ENCODE peak calls at places on chromosomes 5 and 9, in six cellular contexts. F is AG04450, Q is GM23338, P is A549, V is choroid plexus epithelial cell, M is HepG2. S is an unnamed sample.

GRCh38 chr5:159975462-159976019 is 33.4 kb upstream of the TTC1 start:
- DNase-seq in M (peak), V (peak), F (peak), Q (peak), P (peak), S (no peak)

GRCh38 chr5:74085186-74085585 is 459.2 kb downstream of the ARHGEF28 start:
- DNase-seq in F (no peak), Q (no peak), M (no peak), P (no peak), V (no peak), S (no peak)

GRCh38 chr5:149002053-149002452 is 60.8 kb downstream of the SH3TC2 start:
- DNase-seq in V (peak), M (peak), Q (peak), F (peak), P (peak), S (no peak)

GRCh38 chr5:72854419-72854818 is 38.0 kb downstream of the TNPO1 start:
- DNase-seq in F (no peak), Q (no peak), M (no peak), V (no peak), P (no peak), S (no peak)

GRCh38 chr5:79002374-79002773 is 17.3 kb upstream of the ARSB start:
- DNase-seq in F (no peak), P (no peak), M (peak), V (no peak), Q (no peak), S (no peak)

GRCh38 chr5:140214831-140215230 is 39.8 kb downstream of the CYSTM1 start:
- DNase-seq in P (no peak), M (no peak), F (peak), Q (no peak), V (peak), S (no peak)

GRCh38 chr9:92147030-92147853 is 32.0 kb upstream of the SPTLC1 start:
- DNase-seq in P (peak), V (peak), Q (peak), F (peak), M (no peak), S (no peak)

GRCh38 chr5:9905661-9906060 is 275.5 kb upstream of the TAS2R1 start:
- DNase-seq in F (no peak), Q (no peak), V (peak), M (no peak), P (no peak), S (no peak)

GRCh38 chr5:61139094-61139873 is 23.0 kb downstream of the SMIM15 start:
- DNase-seq in M (no peak), F (no peak), V (peak), P (no peak), Q (peak), S (no peak)

GRCh38 chr9:89770779-89771178 is 166.0 kb downstream of the GADD45G start:
- DNase-seq in F (no peak), M (no peak), V (no peak), P (no peak), Q (no peak), S (no peak)

GRCh38 chr9:3648722-3649121 is 122.9 kb upstream of the RFX3 start:
- DNase-seq in Q (no peak), F (no peak), P (no peak), V (no peak), M (no peak), S (no peak)

GRCh38 chr5:29262683-29263082 is 1930.8 kb upstream of the CDH6 start:
- DNase-seq in M (no peak), P (peak), F (no peak), Q (no peak), V (peak), S (no peak)

GRCh38 chr5:124252094-124252750 is 494.2 kb downstream of the ZNF608 start:
- DNase-seq in Q (no peak), M (no peak), F (no peak), P (no peak), V (peak), S (no peak)

GRCh38 chr9:104991144-104991953 is 63.4 kb upstream of the ABCA1 start:
- DNase-seq in M (peak), F (peak), Q (peak), V (peak), P (peak), S (no peak)

GRCh38 chr5:133854554-133854953 is 113.9 kb downstream of the C5orf15 start:
- DNase-seq in F (no peak), Q (no peak), V (no peak), P (no peak), M (no peak), S (no peak)
- TF ChIP-seq CTCF in F (no peak), Q (no peak), V (no peak), P (no peak), M (no peak), S (no peak)

GRCh38 chr5:134240421-134240962 is 14.6 kb upstream of the PPP2CA start:
- DNase-seq in P (no peak), F (peak), M (peak), Q (no peak), V (peak), S (peak)
- H3K4me3 ChIP-seq in P (no peak), F (no peak), M (no peak), Q (no peak), V (no peak), S (no peak)

GRCh38 chr9:133955821-133956411 is 36.2 kb downstream of the VAV2 start:
- DNase-seq in V (peak), F (no peak), Q (peak), P (no peak), M (no peak), S (no peak)
- TF ChIP-seq CTCF in V (peak), F (peak), Q (peak), P (no peak), M (no peak), S (no peak)

GRCh38 chr5:172765766-172766286 is 5.2 kb downstream of the DUSP1 start:
- DNase-seq in M (no peak), P (no peak), V (peak), F (no peak), Q (no peak), S (no peak)
- H3K4me3 ChIP-seq in M (no peak), P (peak), V (peak), F (peak), Q (peak), S (peak)

S was measured in LNCaP clone FGC.